ENCODE peak calls at places on chromosome 13, in six cellular contexts. V is tibial artery, H is spleen, Q is OCI-LY7, C is astrocyte, I is suprapubic skin. D is an unnamed sample.

GRCh38 chr13:73803997-73804396 is 330.2 kb downstream of the KLF12 start:
- DNase-seq in V (no peak), H (no peak), Q (no peak), C (peak; percentile 58), I (no peak), D (no peak)

GRCh38 chr13:77891486-77891885 is 27.1 kb downstream of the EDNRB start:
- DNase-seq in V (no peak), H (no peak), Q (no peak), C (no peak), I (no peak), D (no peak)

GRCh38 chr13:31051999-31052398 is 109.7 kb downstream of the HSPH1 start:
- DNase-seq in V (peak; percentile 4), H (no peak), Q (no peak), C (no peak), I (peak; percentile 18), D (no peak)

GRCh38 chr13:30148171-30148754 is 159.1 kb downstream of the KATNAL1 start:
- DNase-seq in V (no peak), H (peak; percentile 76), Q (peak; percentile 17), C (no peak), I (no peak), D (no peak)

GRCh38 chr13:78382481-78382880 is 220.9 kb downstream of the POU4F1 start:
- DNase-seq in V (no peak), H (no peak), Q (no peak), C (no peak), I (no peak), D (no peak)

GRCh38 chr13:22162889-22163288 is 492.0 kb downstream of the FGF9 start:
- DNase-seq in V (no peak), H (no peak), Q (no peak), C (no peak), I (no peak), D (peak; percentile 25)

GRCh38 chr13:106867249-106867648 is 299.3 kb upstream of the ARGLU1 start:
- DNase-seq in V (no peak), H (no peak), Q (no peak), C (no peak), I (no peak), D (no peak)

GRCh38 chr13:80599765-80600164 is 258.8 kb upstream of the SPRY2 start:
- DNase-seq in V (no peak), H (no peak), Q (no peak), C (no peak), I (no peak), D (no peak)

GRCh38 chr13:83943530-83944279 is 61.4 kb upstream of the SLITRK1 start:
- DNase-seq in V (no peak), H (no peak), Q (no peak), C (no peak), I (no peak), D (no peak)

GRCh38 chr13:26660761-26661160 is 99.8 kb downstream of the GPR12 start:
- DNase-seq in V (no peak), H (no peak), Q (peak; percentile 39), C (no peak), I (no peak), D (no peak)

GRCh38 chr13:110197041-110197440 is 109.9 kb downstream of the COL4A1 start:
- DNase-seq in V (no peak), H (no peak), Q (no peak), C (no peak), I (no peak), D (no peak)

GRCh38 chr13:110197471-110197870 is 109.5 kb downstream of the COL4A1 start:
- DNase-seq in V (no peak), H (no peak), Q (no peak), C (no peak), I (no peak), D (no peak)

GRCh38 chr13:110200276-110200675 is 106.7 kb downstream of the COL4A1 start:
- DNase-seq in V (no peak), H (no peak), Q (no peak), C (no peak), I (no peak), D (no peak)

GRCh38 chr13:110201114-110201513 is 105.8 kb downstream of the COL4A1 start:
- DNase-seq in V (no peak), H (no peak), Q (no peak), C (no peak), I (no peak), D (no peak)

DNA sequence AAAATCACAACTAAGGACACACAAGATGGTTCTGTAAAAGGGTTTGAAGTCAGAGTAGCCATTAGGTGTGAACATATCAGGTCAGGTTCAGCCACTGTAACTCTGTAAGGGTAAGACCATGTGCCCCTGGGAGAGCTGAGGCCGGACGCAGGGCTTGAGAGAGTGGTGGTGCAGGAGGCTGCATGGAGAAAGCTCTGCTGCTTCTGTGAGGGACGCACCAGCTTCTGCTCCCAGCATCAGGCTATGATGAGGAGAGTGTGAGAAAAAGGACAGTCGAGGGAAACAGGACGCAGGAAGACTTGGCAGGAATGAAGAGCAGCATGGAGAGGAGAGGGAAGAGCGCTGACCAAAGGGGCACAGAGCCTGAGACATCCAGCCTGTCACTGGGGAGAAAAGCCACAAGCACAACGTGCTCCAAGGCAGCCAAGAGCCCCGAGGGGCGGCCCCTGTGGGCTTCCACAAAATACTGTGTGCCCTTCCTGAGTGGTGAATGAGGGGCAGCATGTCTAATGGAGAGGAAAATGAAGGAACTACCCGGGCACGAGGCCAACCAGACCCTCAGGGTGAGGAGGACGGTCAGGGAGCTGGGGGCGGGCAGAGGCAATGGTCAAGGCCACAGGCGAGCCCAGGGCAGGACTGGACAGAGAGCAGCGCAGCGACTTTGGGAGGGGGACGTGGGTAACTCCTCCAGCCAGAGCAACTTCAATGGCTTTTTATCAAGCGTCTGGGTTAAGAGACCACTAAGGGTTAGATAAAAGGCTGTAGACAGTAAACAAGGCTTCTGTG is 107.7 kb downstream of the COL4A1 start:
- DNase-seq in V (no peak), H (no peak), Q (no peak), C (no peak), I (no peak), D (no peak)
- H3K36me3 ChIP-seq in V (peaks cover 94% of the 10 kb centered on the region), H (no peaks in the 10 kb centered on the region), Q (no peaks in the 10 kb centered on the region), C (peaks cover 67% of the 10 kb centered on the region), I (peaks cover 31% of the 10 kb centered on the region), D (no peaks in the 10 kb centered on the region)

GRCh38 chr13:113208424-113209335 is at the start of gene PCID2:
- DNase-seq in V (peak; percentile 92), H (peak; percentile 98), Q (peak; percentile 88), C (peak; percentile 76), I (peak; percentile 93), D (peak; percentile 96)

GRCh38 chr13:113211774-113212173 is 2.4 kb downstream of the CUL4A start:
- DNase-seq in V (no peak), H (no peak), Q (peak; percentile 7), C (no peak), I (no peak), D (no peak)

GRCh38 chr13:113209336-113209879 is at the start of gene CUL4A:
- DNase-seq in V (peak; percentile 90), H (peak; percentile 94), Q (peak; percentile 61), C (peak; percentile 49), I (no peak), D (no peak)

GRCh38 chr13:113209880-113210421 is 538 bp downstream of the CUL4A start:
- DNase-seq in V (peak; percentile 72), H (peak; percentile 94), Q (peak; percentile 65), C (peak; percentile 37), I (peak; percentile 88), D (peak; percentile 82)

DNA sequence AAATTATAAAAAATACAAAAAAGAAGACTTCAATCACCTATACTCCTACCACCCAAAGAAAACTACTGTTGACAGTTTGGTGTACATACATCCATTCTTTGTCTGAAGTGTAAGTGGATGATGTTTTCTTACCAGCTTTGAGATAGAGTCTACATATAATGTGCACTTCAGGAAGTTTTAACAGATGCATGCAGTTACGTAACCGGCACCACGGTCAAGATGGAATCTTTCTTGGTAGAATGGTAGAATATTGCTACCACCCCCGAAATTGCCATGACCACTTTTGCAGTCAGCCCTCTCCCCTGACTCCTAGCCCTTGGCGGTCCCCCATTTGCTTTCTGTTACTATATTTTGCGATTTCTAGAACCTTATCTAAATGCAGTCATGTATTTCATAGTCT is 1.4 kb downstream of the CUL4A start:
- DNase-seq in V (no peak), H (no peak), Q (no peak), C (no peak), I (no peak), D (no peak)
- H3K4me3 ChIP-seq in V (no peak overlapping the region), H (no peak overlapping the region), Q (peak overlapping the region; percentile 94), C (peak overlapping the region; percentile 80), I (peak overlapping the region; percentile 72), D (peak overlapping the region; percentile 71)

GRCh38 chr13:103324641-103325040 is 258.4 kb upstream of the SLC10A2 start:
- DNase-seq in V (no peak), H (no peak), Q (no peak), C (no peak), I (no peak), D (no peak)

GRCh38 chr13:103325675-103326074 is 259.5 kb upstream of the SLC10A2 start:
- DNase-seq in V (no peak), H (no peak), Q (no peak), C (no peak), I (no peak), D (no peak)

GRCh38 chr13:103328899-103329298 is 262.7 kb upstream of the SLC10A2 start:
- DNase-seq in V (no peak), H (no peak), Q (no peak), C (no peak), I (no peak), D (no peak)
- TF ChIP-seq CTCF in V (no peak), H (no peak), Q (no peak), C (no peak), I (no peak), D (no peak)

GRCh38 chr13:110509971-110510786 is 51.3 kb downstream of the RAB20 start:
- DNase-seq in V (peak; percentile 71), H (no peak), Q (peak; percentile 1), C (no peak), I (no peak), D (no peak)

GRCh38 chr13:110516500-110516899 is 45.0 kb downstream of the RAB20 start:
- DNase-seq in V (no peak), H (no peak), Q (no peak), C (no peak), I (no peak), D (no peak)

GRCh38 chr13:110509478-110509926 is 52.0 kb downstream of the RAB20 start:
- DNase-seq in V (no peak), H (no peak), Q (no peak), C (no peak), I (no peak), D (no peak)

GRCh38 chr13:110511509-110512181 is 49.9 kb downstream of the RAB20 start:
- DNase-seq in V (peak; percentile 64), H (no peak), Q (no peak), C (no peak), I (no peak), D (no peak)

GRCh38 chr13:110512198-110512740 is 49.3 kb downstream of the RAB20 start:
- DNase-seq in V (no peak), H (no peak), Q (no peak), C (no peak), I (no peak), D (no peak)
- H3K36me3 ChIP-seq in V (peaks cover 72% of the 10 kb centered on the region), H (no peaks in the 10 kb centered on the region), Q (no peaks in the 10 kb centered on the region), C (peaks cover 53% of the 10 kb centered on the region), I (peaks cover 34% of the 10 kb centered on the region), D (no peaks in the 10 kb centered on the region)

GRCh38 chr13:32622827-32623226 is 36.6 kb downstream of the PDS5B start:
- DNase-seq in V (no peak), H (no peak), Q (no peak), C (no peak), I (no peak), D (no peak)
- H3K4me3 ChIP-seq in V (no peak overlapping the region), H (no peak overlapping the region), Q (no peak overlapping the region), C (no peak overlapping the region), I (no peak overlapping the region), D (no peak overlapping the region)

GRCh38 chr13:49690133-49690989 is 925 bp downstream of the EBPL start:
- DNase-seq in V (no peak), H (no peak), Q (no peak), C (peak; percentile 60), I (no peak), D (no peak)
- TF ChIP-seq CTCF in V (no peak), H (no peak), Q (no peak), C (no peak), I (no peak), D (no peak)

D was measured in GM06990.